ENCODE peak calls at places on chromosomes 7 and 10, in four cellular contexts. One of them, this sample, is unnamed.

GRCh38 chr7:47549397-47549796 is 32.5 kb downstream of the TNS3 start:
- DNase-seq in K562: no peak
- DNase-seq in WTC11: no peak
- DNase-seq in HepG2: no peak
- DNase-seq in this sample: no peak

GRCh38 chr10:110591760-110592159 is 24.3 kb downstream of the SMC3 start:
- DNase-seq in WTC11: no peak
- DNase-seq in K562: no peak
- DNase-seq in HepG2: no peak
- DNase-seq in this sample: no peak

GRCh38 chr7:44383566-44383965 is 58.2 kb upstream of the CAMK2B start:
- DNase-seq in WTC11: no peak
- DNase-seq in K562: no peak
- DNase-seq in HepG2: no peak
- DNase-seq in this sample: no peak

GRCh38 chr7:33501368-33501767 is 372.0 kb downstream of the BBS9 start:
- DNase-seq in K562: no peak
- DNase-seq in HepG2: no peak
- DNase-seq in WTC11: no peak
- DNase-seq in this sample: no peak

GRCh38 chr7:103003004-103003403 is 71.6 kb downstream of the FBXL13 start:
- DNase-seq in HepG2: no peak
- DNase-seq in K562: no peak
- DNase-seq in WTC11: no peak
- DNase-seq in this sample: no peak

GRCh38 chr10:25616903-25617592 is 317.0 kb upstream of the MYO3A start:
- DNase-seq in WTC11: no peak
- DNase-seq in HepG2: no peak
- DNase-seq in K562: no peak
- DNase-seq in this sample: no peak

GRCh38 chr10:77877461-77878344 is 48.9 kb downstream of the DLG5 start:
- DNase-seq in HepG2: no peak
- DNase-seq in WTC11: peak
- DNase-seq in K562: no peak
- DNase-seq in this sample: peak

GRCh38 chr10:119817991-119818888 is 54.4 kb downstream of the MCMBP start:
- DNase-seq in HepG2: no peak
- DNase-seq in K562: no peak
- DNase-seq in WTC11: peak
- DNase-seq in this sample: no peak

GRCh38 chr7:30349170-30349569 is 64.8 kb downstream of the ZNRF2 start:
- DNase-seq in HepG2: no peak
- DNase-seq in WTC11: no peak
- DNase-seq in K562: no peak
- DNase-seq in this sample: no peak

GRCh38 chr7:90412458-90413184 is 9.4 kb downstream of the CLDN12 start:
- DNase-seq in K562: peak
- DNase-seq in HepG2: peak
- DNase-seq in WTC11: peak
- DNase-seq in this sample: peak

GRCh38 chr7:148495614-148496013 is 95.0 kb upstream of the C7orf33 start:
- DNase-seq in K562: no peak
- DNase-seq in HepG2: no peak
- DNase-seq in WTC11: no peak
- DNase-seq in this sample: no peak

GRCh38 chr10:59894114-59894513 is 12.2 kb downstream of the CCDC6 start:
- DNase-seq in K562: no peak
- DNase-seq in WTC11: no peak
- DNase-seq in HepG2: no peak
- DNase-seq in this sample: no peak

GRCh38 chr7:29609162-29610030 is 45.8 kb downstream of the PRR15 start:
- DNase-seq in WTC11: peak
- DNase-seq in HepG2: peak
- DNase-seq in K562: peak
- DNase-seq in this sample: peak

GRCh38 chr10:73648975-73649829 is 6.6 kb downstream of the SYNPO2L start:
- DNase-seq in WTC11: no peak
- DNase-seq in K562: peak
- DNase-seq in HepG2: peak
- DNase-seq in this sample: no peak

GRCh38 chr7:1055084-1055450 is 10.7 kb downstream of the GPR146 start:
- DNase-seq in HepG2: no peak
- DNase-seq in WTC11: no peak
- DNase-seq in K562: peak
- DNase-seq in this sample: peak

GRCh38 chr10:48445932-48446331 is 139.5 kb downstream of the MAPK8 start:
- DNase-seq in K562: no peak
- DNase-seq in WTC11: no peak
- DNase-seq in HepG2: no peak
- DNase-seq in this sample: no peak

GRCh38 chr7:155289107-155289506 is 8.6 kb upstream of the INSIG1 start:
- DNase-seq in K562: no peak
- DNase-seq in WTC11: no peak
- DNase-seq in HepG2: no peak
- DNase-seq in this sample: no peak

GRCh38 chr7:129951076-129952011 is 1.4 kb downstream of the UBE2H start:
- DNase-seq in K562: peak
- DNase-seq in HepG2: no peak
- DNase-seq in WTC11: no peak
- DNase-seq in this sample: no peak

GRCh38 chr10:29931833-29932232 is 127.6 kb downstream of the JCAD start:
- DNase-seq in WTC11: no peak
- DNase-seq in K562: no peak
- DNase-seq in HepG2: no peak
- DNase-seq in this sample: no peak

GRCh38 chr10:132421377-132422168 is 24.6 kb downstream of the PWWP2B start:
- DNase-seq in WTC11: no peak
- DNase-seq in K562: peak
- DNase-seq in HepG2: peak
- DNase-seq in this sample: peak

GRCh38 chr10:33473688-33474087 is 139.2 kb upstream of the NRP1 start:
- DNase-seq in K562: no peak
- DNase-seq in HepG2: no peak
- DNase-seq in WTC11: no peak
- DNase-seq in this sample: no peak

GRCh38 chr10:33478089-33478674 is 143.7 kb upstream of the NRP1 start:
- DNase-seq in WTC11: no peak
- DNase-seq in HepG2: no peak
- DNase-seq in K562: no peak
- DNase-seq in this sample: no peak

GRCh38 chr10:33478675-33479125 is 144.2 kb upstream of the NRP1 start:
- DNase-seq in WTC11: no peak
- DNase-seq in HepG2: no peak
- DNase-seq in K562: no peak
- DNase-seq in this sample: no peak

GRCh38 chr10:33477291-33478088 is 143.0 kb upstream of the NRP1 start:
- DNase-seq in HepG2: no peak
- DNase-seq in WTC11: no peak
- DNase-seq in K562: no peak
- DNase-seq in this sample: no peak

DNA sequence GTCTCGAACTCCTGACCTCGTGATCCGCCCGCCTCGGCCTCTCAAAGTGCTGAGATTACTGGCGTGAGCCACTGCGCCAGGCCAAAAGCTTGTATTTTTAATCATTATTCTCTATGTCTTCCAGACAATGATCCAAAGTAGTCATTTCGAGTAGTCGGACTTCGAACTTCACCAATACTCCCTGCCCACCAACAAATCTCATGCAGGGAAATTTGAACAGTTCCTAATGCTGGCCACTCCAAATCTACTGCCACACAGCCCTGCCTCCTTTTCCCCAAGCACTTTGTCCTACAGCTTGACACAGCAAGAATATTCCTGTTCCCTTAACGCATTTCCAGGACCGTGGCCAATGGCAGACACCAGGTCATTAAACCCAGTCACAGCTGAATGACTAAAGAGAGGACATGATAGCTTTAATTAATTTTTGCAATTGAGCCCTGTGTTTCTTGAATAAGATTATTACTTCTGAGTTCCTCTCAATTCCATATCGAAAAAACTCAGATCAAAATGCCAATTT is 142.3 kb upstream of the NRP1 start:
- DNase-seq in WTC11: no peak
- DNase-seq in HepG2: no peak
- DNase-seq in K562: no peak
- DNase-seq in this sample: no peak
- TF ChIP-seq ELF4 in WTC11: no peak
- TF ChIP-seq ELF4 in HepG2: no peak
- TF ChIP-seq ELF4 in K562: no peak
- TF ChIP-seq ELF4 in this sample: no peak

GRCh38 chr7:134933460-134934068 is 52.7 kb upstream of the AGBL3 start:
- DNase-seq in K562: no peak
- DNase-seq in HepG2: no peak
- DNase-seq in WTC11: no peak
- DNase-seq in this sample: no peak

GRCh38 chr7:134931487-134931886 is 54.8 kb upstream of the AGBL3 start:
- DNase-seq in HepG2: no peak
- DNase-seq in K562: no peak
- DNase-seq in WTC11: no peak
- DNase-seq in this sample: no peak

GRCh38 chr7:134935701-134936100 is 50.6 kb upstream of the AGBL3 start:
- DNase-seq in K562: no peak
- DNase-seq in HepG2: no peak
- DNase-seq in WTC11: no peak
- DNase-seq in this sample: no peak

GRCh38 chr7:134936893-134937520 is 49.3 kb upstream of the AGBL3 start:
- DNase-seq in WTC11: no peak
- DNase-seq in HepG2: no peak
- DNase-seq in K562: no peak
- DNase-seq in this sample: no peak

GRCh38 chr7:134932707-134933370 is 53.5 kb upstream of the AGBL3 start:
- DNase-seq in K562: peak
- DNase-seq in WTC11: no peak
- DNase-seq in HepG2: no peak
- DNase-seq in this sample: no peak
- TF ChIP-seq SP1 in K562: no peak
- TF ChIP-seq SP1 in WTC11: no peak
- TF ChIP-seq SP1 in HepG2: no peak
- TF ChIP-seq SP1 in this sample: no peak

DNA sequence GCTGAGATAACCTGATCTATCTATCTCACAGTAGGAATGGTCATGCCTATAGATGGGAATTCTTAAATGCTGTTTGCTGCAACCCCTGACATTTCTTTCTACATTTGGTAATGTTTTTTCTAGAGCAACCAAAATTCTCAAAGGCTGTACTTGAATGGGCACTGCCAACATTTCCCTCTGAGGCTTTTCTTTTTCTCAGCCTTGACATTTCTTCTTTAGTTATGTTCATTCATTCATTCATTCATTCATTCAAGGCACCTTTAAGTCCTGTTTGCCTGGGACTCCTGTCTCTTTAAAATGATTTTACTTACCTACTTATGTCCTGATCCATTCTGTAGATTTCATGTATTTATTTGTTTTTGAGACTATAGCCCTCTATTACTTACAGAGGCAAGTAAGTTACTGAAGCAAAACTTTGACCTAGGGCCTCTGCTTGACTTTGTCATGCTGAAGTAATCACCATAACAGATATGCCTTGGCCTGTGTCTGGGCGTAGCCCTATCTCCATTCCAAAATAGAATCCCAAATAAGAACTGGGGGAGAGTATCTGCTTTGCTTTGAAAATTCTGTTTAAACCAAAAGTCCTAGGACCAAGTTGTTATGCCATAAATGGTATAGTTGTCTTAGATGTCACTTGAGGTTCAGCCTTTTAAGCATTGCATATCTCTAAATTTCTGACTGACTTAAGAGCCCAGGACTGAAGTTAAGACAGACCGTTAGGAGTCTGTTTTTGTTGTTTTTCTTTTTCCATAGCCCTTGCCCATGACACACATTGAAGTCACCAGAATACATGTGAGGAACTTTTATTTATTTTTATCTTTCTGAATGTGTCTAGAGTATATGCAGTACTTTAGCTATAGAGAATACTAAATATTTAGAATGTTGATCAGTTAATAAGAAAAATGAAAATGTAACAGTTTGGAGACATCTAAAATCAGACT is 59.2 kb downstream of the AKAP9 start:
- DNase-seq in K562: no peak
- DNase-seq in WTC11: no peak
- DNase-seq in HepG2: no peak
- DNase-seq in this sample: no peak
- TF ChIP-seq ELF4 in K562: no peak
- TF ChIP-seq ELF4 in WTC11: no peak
- TF ChIP-seq ELF4 in HepG2: no peak
- TF ChIP-seq ELF4 in this sample: no peak

DNA sequence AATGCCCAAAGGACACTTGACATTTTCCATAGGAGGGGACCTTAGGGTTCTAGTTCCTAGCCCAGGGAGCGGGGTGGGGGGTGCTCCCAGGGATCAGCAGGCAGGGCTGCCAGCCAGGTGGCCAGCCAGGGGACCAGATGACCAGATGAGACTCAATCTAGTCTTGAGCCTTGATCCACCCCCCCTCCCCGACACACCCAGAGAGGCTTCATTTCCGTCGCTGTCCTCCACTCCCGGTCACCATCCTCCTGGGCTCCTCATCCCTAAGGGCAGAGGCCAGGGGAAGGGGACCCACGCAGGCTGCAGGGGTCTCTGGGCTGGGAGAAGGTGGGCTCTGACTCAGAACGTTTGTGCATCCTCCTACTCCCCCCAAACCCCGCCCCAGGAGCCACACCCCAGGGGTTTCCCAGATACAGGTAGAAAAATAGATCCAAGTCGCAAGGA is 1.0 kb downstream of the STX1A start:
- DNase-seq in K562: no peak
- DNase-seq in HepG2: no peak
- DNase-seq in WTC11: no peak
- DNase-seq in this sample: no peak
- TF ChIP-seq SP1 in K562: no peak
- TF ChIP-seq SP1 in HepG2: no peak
- TF ChIP-seq SP1 in WTC11: no peak
- TF ChIP-seq SP1 in this sample: no peak